ENCODE peak calls at places on chromosomes 6 and 20, in four cellular contexts. X is WERI-Rb-1, M is ascending aorta, T is GM23248. B is an unnamed sample.

GRCh38 chr6:149130093-149130872 is 187.2 kb upstream of the TAB2 start:
- DNase-seq in X (no peak), M (no peak), T (peak), B (no peak)

GRCh38 chr6:8017276-8017701 is 46.9 kb downstream of the BLOC1S5 start:
- DNase-seq in X (no peak), M (no peak), T (no peak), B (no peak)

GRCh38 chr20:35307666-35308653 is 15.7 kb upstream of the FAM83C start:
- DNase-seq in X (no peak), M (peak), T (peak), B (no peak)

GRCh38 chr6:160737934-160738333 is 35.9 kb downstream of the PLG start:
- DNase-seq in X (no peak), M (no peak), T (peak), B (peak)

GRCh38 chr6:170177383-170178265 is 113.3 kb downstream of the DLL1 start:
- DNase-seq in X (no peak), M (no peak), T (no peak), B (no peak)

GRCh38 chr20:12358006-12358654 is 440.4 kb downstream of the BTBD3 start:
- DNase-seq in X (peak), M (no peak), T (no peak), B (peak)

GRCh38 chr6:117264487-117265424 is 602 bp upstream of the VGLL2 start:
- DNase-seq in X (peak), M (no peak), T (peak), B (no peak)

GRCh38 chr20:24497851-24498250 is 28.4 kb downstream of the SYNDIG1 start:
- DNase-seq in X (no peak), M (no peak), T (no peak), B (peak)

GRCh38 chr6:40918035-40918651 is 120.9 kb downstream of the UNC5CL start:
- DNase-seq in X (no peak), M (no peak), T (no peak), B (no peak)

GRCh38 chr6:169131356-169131755 is 122.3 kb downstream of the THBS2 start:
- DNase-seq in X (no peak), M (no peak), T (peak), B (no peak)

GRCh38 chr20:20501128-20501527 is 133.2 kb downstream of the INSM1 start:
- DNase-seq in X (no peak), M (no peak), T (no peak), B (no peak)

GRCh38 chr6:112203577-112204349 is 50.6 kb downstream of the LAMA4 start:
- DNase-seq in X (no peak), M (no peak), T (peak), B (peak)

GRCh38 chr6:2514965-2515543 is 235.7 kb downstream of the MYLK4 start:
- DNase-seq in X (no peak), M (no peak), T (no peak), B (no peak)

GRCh38 chr6:2509746-2510145 is 241.0 kb downstream of the MYLK4 start:
- DNase-seq in X (no peak), M (no peak), T (peak), B (no peak)

GRCh38 chr6:2507016-2507415 is 243.7 kb downstream of the MYLK4 start:
- DNase-seq in X (no peak), M (no peak), T (no peak), B (no peak)

GRCh38 chr6:2507638-2508037 is 243.1 kb downstream of the MYLK4 start:
- DNase-seq in X (no peak), M (no peak), T (no peak), B (no peak)

GRCh38 chr6:2510341-2510740 is 240.4 kb downstream of the MYLK4 start:
- DNase-seq in X (no peak), M (no peak), T (no peak), B (no peak)
- H3K27ac ChIP-seq in X (no peak), M (no peak), T (no peak), B (no peak)

GRCh38 chr20:2122921-2123320 is 21.3 kb downstream of the STK35 start:
- DNase-seq in X (no peak), M (no peak), T (peak), B (no peak)
- H3K27ac ChIP-seq in X (no peak), M (no peak), T (peak), B (no peak)

DNA sequence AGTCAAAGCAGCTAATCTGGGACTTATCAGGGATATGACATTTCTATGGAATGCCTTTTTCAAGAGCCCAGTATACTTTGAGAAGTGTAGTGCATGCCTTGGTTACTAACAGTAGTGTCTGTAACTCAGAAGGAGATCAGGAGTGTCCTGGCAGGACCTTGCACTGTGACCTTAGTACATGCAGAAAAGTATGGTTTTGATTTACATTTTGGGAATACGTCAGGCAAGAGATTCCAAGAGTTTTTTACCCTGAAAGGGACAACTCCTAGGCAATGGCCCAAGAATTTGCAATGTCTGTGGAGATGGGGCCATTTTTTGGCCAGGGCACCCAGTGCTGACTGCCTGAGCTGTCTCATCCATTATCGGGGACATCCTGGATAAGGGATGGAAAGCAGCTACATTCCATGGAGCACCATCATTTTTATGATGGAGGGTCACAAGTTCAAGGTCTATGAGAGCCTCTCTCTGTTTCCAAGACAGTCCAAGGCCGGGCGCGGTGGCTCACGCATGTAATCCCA is 80.2 kb downstream of the FAM50B start:
- DNase-seq in X (no peak), M (no peak), T (peak), B (no peak)
- H3K27ac ChIP-seq in X (no peak), M (peak), T (peak), B (no peak)

GRCh38 chr6:143928853-143929252 is 64.6 kb downstream of the ZC2HC1B start:
- DNase-seq in X (no peak), M (no peak), T (no peak), B (no peak)

GRCh38 chr6:143934867-143935266 is 70.6 kb downstream of the ZC2HC1B start:
- DNase-seq in X (no peak), M (no peak), T (no peak), B (no peak)

GRCh38 chr6:143929975-143930374 is 65.7 kb downstream of the ZC2HC1B start:
- DNase-seq in X (no peak), M (no peak), T (no peak), B (no peak)
- H3K27ac ChIP-seq in X (no peak), M (no peak), T (no peak), B (no peak)